ENCODE peak calls at places on chromosomes 7 and 10, in ten cellular contexts. Z is omental fat pad; R is activated T-helper 1 cell treated with anti-CD3 and anti-CD28 coated beads, Interleukin-2, amount 50 U/mL, for 16 hours; J is activated naive CD4-positive, alpha-beta T cell treated with anti-CD3 and anti-CD28 coated beads, Interleukin-2, amount 50 U/mL, for 72 hours; T is AG09319; H is neural progenitor cell; V is central memory CD8-positive, alpha-beta T cell; Y is T-helper 17 cell; C is left cardiac atrium; I is kidney tubule cell. W is an unnamed sample.

GRCh38 chr10:86757110-86757790 is 831 bp downstream of the BMPR1A start:
- DNase-seq in Z (no peak), R (no peak), J (peak), T (no peak), H (peak), V (no peak), Y (no peak), C (peak), I (peak), W (no peak)

GRCh38 chr7:51059493-51059892 is 257.1 kb downstream of the COBL start:
- DNase-seq in Z (no peak), R (no peak), J (no peak), T (no peak), H (no peak), V (no peak), Y (no peak), C (no peak), I (no peak), W (no peak)

GRCh38 chr10:112728118-112728963 is 221.7 kb upstream of the TCF7L2 start:
- DNase-seq in Z (no peak), R (no peak), J (no peak), T (no peak), H (no peak), V (no peak), Y (no peak), C (no peak), I (no peak), W (no peak)

GRCh38 chr10:33126118-33126517 is 168.1 kb upstream of the ITGB1 start:
- DNase-seq in Z (no peak), R (no peak), J (no peak), T (no peak), H (no peak), V (no peak), Y (no peak), C (no peak), I (no peak), W (no peak)

GRCh38 chr7:468141-468540 is 51.5 kb downstream of the PDGFA start:
- DNase-seq in Z (peak), R (no peak), J (no peak), T (no peak), H (no peak), V (no peak), Y (no peak), C (no peak), I (no peak), W (no peak)

GRCh38 chr10:128060341-128060851 is 65.8 kb downstream of the MKI67 start:
- DNase-seq in Z (no peak), R (no peak), J (no peak), T (no peak), H (no peak), V (no peak), Y (no peak), C (no peak), I (no peak), W (no peak)

GRCh38 chr7:120857558-120858298 is at the start of gene TSPAN12:
- DNase-seq in Z (peak), R (no peak), J (peak), T (peak), H (peak), V (no peak), Y (peak), C (peak), I (peak), W (peak)

GRCh38 chr10:52864459-52865106 is 92.0 kb upstream of the MBL2 start:
- DNase-seq in Z (no peak), R (no peak), J (no peak), T (no peak), H (peak), V (no peak), Y (no peak), C (peak), I (peak), W (no peak)

GRCh38 chr7:98922392-98923107 is 44.2 kb downstream of the TRRAP start:
- DNase-seq in Z (no peak), R (no peak), J (no peak), T (peak), H (no peak), V (no peak), Y (no peak), C (peak), I (no peak), W (no peak)

GRCh38 chr10:93771354-93771753 is 13.6 kb downstream of the LGI1 start:
- DNase-seq in Z (no peak), R (no peak), J (no peak), T (no peak), H (no peak), V (no peak), Y (no peak), C (no peak), I (no peak), W (no peak)

GRCh38 chr7:81488210-81488609 is 281.6 kb downstream of the HGF start:
- DNase-seq in Z (no peak), R (no peak), J (no peak), T (no peak), H (no peak), V (no peak), Y (no peak), C (no peak), I (no peak), W (no peak)

GRCh38 chr7:117385340-117386124 is 41.8 kb downstream of the ASZ1 start:
- DNase-seq in Z (no peak), R (no peak), J (no peak), T (no peak), H (no peak), V (no peak), Y (no peak), C (no peak), I (peak), W (peak)

GRCh38 chr7:37284805-37285211 is 163.9 kb downstream of the ELMO1 start:
- DNase-seq in Z (no peak), R (no peak), J (peak), T (no peak), H (peak), V (peak), Y (peak), C (peak), I (peak), W (no peak)

GRCh38 chr10:22317121-22317370 is 858 bp downstream of the COMMD3 start:
- DNase-seq in Z (no peak), R (no peak), J (no peak), T (no peak), H (no peak), V (no peak), Y (no peak), C (no peak), I (no peak), W (no peak)

GRCh38 chr7:140326116-140326928 is 72.0 kb downstream of the SLC37A3 start:
- DNase-seq in Z (no peak), R (peak), J (peak), T (peak), H (peak), V (no peak), Y (peak), C (peak), I (peak), W (no peak)

GRCh38 chr7:50730459-50731400 is 52.0 kb downstream of the GRB10 start:
- DNase-seq in Z (no peak), R (no peak), J (no peak), T (no peak), H (peak), V (no peak), Y (no peak), C (no peak), I (peak), W (no peak)

GRCh38 chr10:58593008-58593407 is 80.3 kb downstream of the BICC1 start:
- DNase-seq in Z (no peak), R (no peak), J (no peak), T (no peak), H (no peak), V (no peak), Y (no peak), C (no peak), I (no peak), W (no peak)

GRCh38 chr10:61904711-61905445 is 3.4 kb downstream of the ARID5B start:
- DNase-seq in Z (no peak), R (no peak), J (peak), T (peak), H (peak), V (no peak), Y (no peak), C (no peak), I (peak), W (no peak)

GRCh38 chr7:150976529-150977381 is 1.4 kb downstream of the KCNH2 start:
- DNase-seq in Z (no peak), R (no peak), J (no peak), T (no peak), H (peak), V (no peak), Y (no peak), C (peak), I (no peak), W (no peak)

GRCh38 chr7:79227035-79227434 is 226.4 kb downstream of the MAGI2 start:
- DNase-seq in Z (no peak), R (no peak), J (no peak), T (no peak), H (no peak), V (no peak), Y (no peak), C (no peak), I (no peak), W (peak)

GRCh38 chr7:80517177-80517804 is 5.4 kb upstream of the GNAT3 start:
- DNase-seq in Z (no peak), R (no peak), J (no peak), T (no peak), H (no peak), V (no peak), Y (no peak), C (no peak), I (peak), W (no peak)

GRCh38 chr7:132150711-132151110 is 425.6 kb downstream of the PLXNA4 start:
- DNase-seq in Z (no peak), R (no peak), J (no peak), T (no peak), H (no peak), V (no peak), Y (no peak), C (no peak), I (no peak), W (no peak)

GRCh38 chr10:127254276-127254675 is 57.9 kb upstream of the INSYN2A start:
- DNase-seq in Z (no peak), R (no peak), J (no peak), T (no peak), H (no peak), V (no peak), Y (no peak), C (no peak), I (no peak), W (no peak)

W was measured in NCI-H2081 treated with DMSO at 0.1 percent for 48 hours.